ENCODE peak calls at places on chromosomes 5 and 9, in eight cellular contexts. One of them, this sample, is unnamed.

GRCh38 chr9:76456202-76456926 is 2.6 kb upstream of the GCNT1 start:
- DNase-seq in adrenal gland: no peak
- DNase-seq in naive B cell: peak
- DNase-seq in CD8-positive, alpha-beta memory T cell: no peak
- DNase-seq in endothelial cell: peak
- DNase-seq in astrocyte of the spinal cord: peak
- DNase-seq in naive thymus-derived CD8-positive, alpha-beta T cell: peak
- DNase-seq in cardiac fibroblast: peak
- DNase-seq in this sample: no peak

GRCh38 chr9:136171009-136171800 is 33.7 kb downstream of the LHX3 start:
- DNase-seq in adrenal gland: no peak
- DNase-seq in naive B cell: no peak
- DNase-seq in CD8-positive, alpha-beta memory T cell: no peak
- DNase-seq in endothelial cell: no peak
- DNase-seq in astrocyte of the spinal cord: peak
- DNase-seq in naive thymus-derived CD8-positive, alpha-beta T cell: no peak
- DNase-seq in cardiac fibroblast: no peak
- DNase-seq in this sample: no peak

GRCh38 chr5:35138232-35138631 is 90.5 kb upstream of the AGXT2 start:
- DNase-seq in adrenal gland: no peak
- DNase-seq in naive B cell: no peak
- DNase-seq in CD8-positive, alpha-beta memory T cell: no peak
- DNase-seq in endothelial cell: no peak
- DNase-seq in astrocyte of the spinal cord: peak
- DNase-seq in naive thymus-derived CD8-positive, alpha-beta T cell: no peak
- DNase-seq in cardiac fibroblast: peak
- DNase-seq in this sample: no peak

GRCh38 chr9:104869801-104870200 is 58.2 kb downstream of the ABCA1 start:
- DNase-seq in adrenal gland: no peak
- DNase-seq in naive B cell: no peak
- DNase-seq in CD8-positive, alpha-beta memory T cell: no peak
- DNase-seq in endothelial cell: no peak
- DNase-seq in astrocyte of the spinal cord: peak
- DNase-seq in naive thymus-derived CD8-positive, alpha-beta T cell: no peak
- DNase-seq in cardiac fibroblast: no peak
- DNase-seq in this sample: no peak

GRCh38 chr5:98656106-98656795 is 117.2 kb upstream of the RGMB start:
- DNase-seq in adrenal gland: no peak
- DNase-seq in naive B cell: no peak
- DNase-seq in CD8-positive, alpha-beta memory T cell: no peak
- DNase-seq in endothelial cell: no peak
- DNase-seq in astrocyte of the spinal cord: peak
- DNase-seq in naive thymus-derived CD8-positive, alpha-beta T cell: no peak
- DNase-seq in cardiac fibroblast: peak
- DNase-seq in this sample: no peak

GRCh38 chr9:36987409-36987808 is 46.7 kb downstream of the PAX5 start:
- DNase-seq in adrenal gland: no peak
- DNase-seq in naive B cell: no peak
- DNase-seq in CD8-positive, alpha-beta memory T cell: no peak
- DNase-seq in endothelial cell: no peak
- DNase-seq in astrocyte of the spinal cord: no peak
- DNase-seq in naive thymus-derived CD8-positive, alpha-beta T cell: no peak
- DNase-seq in cardiac fibroblast: no peak
- DNase-seq in this sample: no peak

GRCh38 chr5:36090033-36090432 is 23.4 kb upstream of the UGT3A2 start:
- DNase-seq in adrenal gland: no peak
- DNase-seq in naive B cell: no peak
- DNase-seq in CD8-positive, alpha-beta memory T cell: no peak
- DNase-seq in endothelial cell: peak
- DNase-seq in astrocyte of the spinal cord: peak
- DNase-seq in naive thymus-derived CD8-positive, alpha-beta T cell: no peak
- DNase-seq in cardiac fibroblast: peak
- DNase-seq in this sample: no peak

GRCh38 chr5:24742334-24742733 is 97.6 kb upstream of the CDH10 start:
- DNase-seq in adrenal gland: no peak
- DNase-seq in naive B cell: no peak
- DNase-seq in CD8-positive, alpha-beta memory T cell: no peak
- DNase-seq in endothelial cell: no peak
- DNase-seq in astrocyte of the spinal cord: peak
- DNase-seq in naive thymus-derived CD8-positive, alpha-beta T cell: no peak
- DNase-seq in cardiac fibroblast: no peak
- DNase-seq in this sample: no peak

GRCh38 chr9:13646500-13646899 is 367.0 kb upstream of the MPDZ start:
- DNase-seq in adrenal gland: no peak
- DNase-seq in naive B cell: no peak
- DNase-seq in CD8-positive, alpha-beta memory T cell: no peak
- DNase-seq in endothelial cell: no peak
- DNase-seq in astrocyte of the spinal cord: no peak
- DNase-seq in naive thymus-derived CD8-positive, alpha-beta T cell: no peak
- DNase-seq in cardiac fibroblast: no peak
- DNase-seq in this sample: no peak

GRCh38 chr5:10400834-10401233 is 40.8 kb upstream of the ROPN1L start:
- DNase-seq in adrenal gland: no peak
- DNase-seq in naive B cell: no peak
- DNase-seq in CD8-positive, alpha-beta memory T cell: no peak
- DNase-seq in endothelial cell: no peak
- DNase-seq in astrocyte of the spinal cord: no peak
- DNase-seq in naive thymus-derived CD8-positive, alpha-beta T cell: no peak
- DNase-seq in cardiac fibroblast: peak
- DNase-seq in this sample: no peak

GRCh38 chr9:21708846-21709245 is 93.6 kb upstream of the MTAP start:
- DNase-seq in adrenal gland: no peak
- DNase-seq in naive B cell: no peak
- DNase-seq in CD8-positive, alpha-beta memory T cell: no peak
- DNase-seq in endothelial cell: no peak
- DNase-seq in astrocyte of the spinal cord: no peak
- DNase-seq in naive thymus-derived CD8-positive, alpha-beta T cell: no peak
- DNase-seq in cardiac fibroblast: no peak
- DNase-seq in this sample: no peak

GRCh38 chr5:151758430-151759241 is at the start of gene ATOX1:
- DNase-seq in adrenal gland: peak
- DNase-seq in naive B cell: peak
- DNase-seq in CD8-positive, alpha-beta memory T cell: peak
- DNase-seq in endothelial cell: peak
- DNase-seq in astrocyte of the spinal cord: peak
- DNase-seq in naive thymus-derived CD8-positive, alpha-beta T cell: peak
- DNase-seq in cardiac fibroblast: peak
- DNase-seq in this sample: peak

GRCh38 chr9:16986441-16987387 is 116.2 kb upstream of the BNC2 start:
- DNase-seq in adrenal gland: no peak
- DNase-seq in naive B cell: no peak
- DNase-seq in CD8-positive, alpha-beta memory T cell: no peak
- DNase-seq in endothelial cell: no peak
- DNase-seq in astrocyte of the spinal cord: peak
- DNase-seq in naive thymus-derived CD8-positive, alpha-beta T cell: no peak
- DNase-seq in cardiac fibroblast: peak
- DNase-seq in this sample: no peak

GRCh38 chr9:124271660-124272059 is 13.9 kb downstream of the NEK6 start:
- DNase-seq in adrenal gland: no peak
- DNase-seq in naive B cell: no peak
- DNase-seq in CD8-positive, alpha-beta memory T cell: no peak
- DNase-seq in endothelial cell: no peak
- DNase-seq in astrocyte of the spinal cord: no peak
- DNase-seq in naive thymus-derived CD8-positive, alpha-beta T cell: no peak
- DNase-seq in cardiac fibroblast: no peak
- DNase-seq in this sample: no peak

GRCh38 chr5:4142842-4143241 is 547.2 kb downstream of the IRX1 start:
- DNase-seq in adrenal gland: no peak
- DNase-seq in naive B cell: no peak
- DNase-seq in CD8-positive, alpha-beta memory T cell: no peak
- DNase-seq in endothelial cell: no peak
- DNase-seq in astrocyte of the spinal cord: no peak
- DNase-seq in naive thymus-derived CD8-positive, alpha-beta T cell: no peak
- DNase-seq in cardiac fibroblast: no peak
- DNase-seq in this sample: no peak

GRCh38 chr9:130186839-130187522 is 14.8 kb downstream of the NCS1 start:
- DNase-seq in adrenal gland: peak
- DNase-seq in naive B cell: no peak
- DNase-seq in CD8-positive, alpha-beta memory T cell: no peak
- DNase-seq in endothelial cell: no peak
- DNase-seq in astrocyte of the spinal cord: no peak
- DNase-seq in naive thymus-derived CD8-positive, alpha-beta T cell: no peak
- DNase-seq in cardiac fibroblast: peak
- DNase-seq in this sample: no peak

GRCh38 chr5:132365213-132365612 is 4.3 kb upstream of the SLC22A5 start:
- DNase-seq in adrenal gland: no peak
- DNase-seq in naive B cell: no peak
- DNase-seq in CD8-positive, alpha-beta memory T cell: no peak
- DNase-seq in endothelial cell: no peak
- DNase-seq in astrocyte of the spinal cord: peak
- DNase-seq in naive thymus-derived CD8-positive, alpha-beta T cell: no peak
- DNase-seq in cardiac fibroblast: peak
- DNase-seq in this sample: no peak